ENCODE peak calls at places on chromosomes 16 and 17, in four cellular contexts. One of them, this sample, is unnamed. For H3K9me3, the result is how much of the 10 kb centered on the place peaks cover.

GRCh38 chr17:36221187-36221586 is 10.3 kb downstream of the CCL4L2 start:
- DNase-seq in stomach: no peak
- DNase-seq in CD8-positive, alpha-beta T cell: no peak
- DNase-seq in CD4-positive, CD25-positive, alpha-beta regulatory T cell: no peak
- DNase-seq in this sample: no peak

GRCh38 chr16:85554791-85555548 is 58.2 kb upstream of the GSE1 start:
- DNase-seq in CD4-positive, CD25-positive, alpha-beta regulatory T cell: peak
- DNase-seq in CD8-positive, alpha-beta T cell: peak
- DNase-seq in stomach: peak
- DNase-seq in this sample: peak

GRCh38 chr16:58063377-58064076 is 38.0 kb downstream of the MMP15 start:
- DNase-seq in CD4-positive, CD25-positive, alpha-beta regulatory T cell: no peak
- DNase-seq in CD8-positive, alpha-beta T cell: no peak
- DNase-seq in stomach: no peak
- DNase-seq in this sample: no peak

GRCh38 chr17:7136266-7136877 is 21.8 kb upstream of the ASGR2 start:
- DNase-seq in stomach: peak
- DNase-seq in CD4-positive, CD25-positive, alpha-beta regulatory T cell: peak
- DNase-seq in CD8-positive, alpha-beta T cell: peak
- DNase-seq in this sample: peak

GRCh38 chr17:45296003-45296832 is 20.6 kb downstream of the MAP3K14 start:
- DNase-seq in CD8-positive, alpha-beta T cell: no peak
- DNase-seq in stomach: no peak
- DNase-seq in CD4-positive, CD25-positive, alpha-beta regulatory T cell: no peak
- DNase-seq in this sample: no peak

GRCh38 chr17:37220609-37220953 is 155.2 kb upstream of the C17orf78 start:
- DNase-seq in CD8-positive, alpha-beta T cell: no peak
- DNase-seq in CD4-positive, CD25-positive, alpha-beta regulatory T cell: peak
- DNase-seq in stomach: no peak
- DNase-seq in this sample: no peak

GRCh38 chr16:17367932-17368331 is 102.8 kb downstream of the XYLT1 start:
- DNase-seq in CD4-positive, CD25-positive, alpha-beta regulatory T cell: no peak
- DNase-seq in CD8-positive, alpha-beta T cell: no peak
- DNase-seq in stomach: no peak
- DNase-seq in this sample: no peak

GRCh38 chr17:17628388-17629008 is 37.0 kb upstream of the PEMT start:
- DNase-seq in CD8-positive, alpha-beta T cell: no peak
- DNase-seq in stomach: peak
- DNase-seq in CD4-positive, CD25-positive, alpha-beta regulatory T cell: peak
- DNase-seq in this sample: no peak

GRCh38 chr17:49197346-49197998 is 12.9 kb downstream of the GNGT2 start:
- DNase-seq in stomach: no peak
- DNase-seq in CD4-positive, CD25-positive, alpha-beta regulatory T cell: no peak
- DNase-seq in CD8-positive, alpha-beta T cell: peak
- DNase-seq in this sample: no peak

GRCh38 chr17:59761385-59762021 is 54.0 kb downstream of the VMP1 start:
- DNase-seq in CD4-positive, CD25-positive, alpha-beta regulatory T cell: no peak
- DNase-seq in stomach: no peak
- DNase-seq in CD8-positive, alpha-beta T cell: no peak
- DNase-seq in this sample: no peak

GRCh38 chr17:75721463-75722011 is 278 bp downstream of the ITGB4 start:
- DNase-seq in stomach: peak
- DNase-seq in CD4-positive, CD25-positive, alpha-beta regulatory T cell: no peak
- DNase-seq in CD8-positive, alpha-beta T cell: no peak
- DNase-seq in this sample: no peak

GRCh38 chr16:586047-586644 is 3.7 kb upstream of the RAB40C start:
- DNase-seq in stomach: no peak
- DNase-seq in CD4-positive, CD25-positive, alpha-beta regulatory T cell: no peak
- DNase-seq in CD8-positive, alpha-beta T cell: no peak
- DNase-seq in this sample: no peak

GRCh38 chr16:4409081-4409932 is 7.1 kb downstream of the CORO7 start:
- DNase-seq in CD8-positive, alpha-beta T cell: no peak
- DNase-seq in CD4-positive, CD25-positive, alpha-beta regulatory T cell: no peak
- DNase-seq in stomach: no peak
- DNase-seq in this sample: no peak

GRCh38 chr16:1101573-1102332 is 5.7 kb upstream of the C1QTNF8 start:
- DNase-seq in CD8-positive, alpha-beta T cell: no peak
- DNase-seq in stomach: no peak
- DNase-seq in CD4-positive, CD25-positive, alpha-beta regulatory T cell: no peak
- DNase-seq in this sample: no peak

GRCh38 chr17:63785556-63785955 is 11.6 kb downstream of the DDX42 start:
- DNase-seq in stomach: no peak
- DNase-seq in CD8-positive, alpha-beta T cell: no peak
- DNase-seq in CD4-positive, CD25-positive, alpha-beta regulatory T cell: no peak
- DNase-seq in this sample: no peak

GRCh38 chr16:81593481-81593880 is 148.9 kb downstream of the CMIP start:
- DNase-seq in stomach: no peak
- DNase-seq in CD8-positive, alpha-beta T cell: no peak
- DNase-seq in CD4-positive, CD25-positive, alpha-beta regulatory T cell: no peak
- DNase-seq in this sample: no peak

GRCh38 chr17:78559749-78560368 is 17.3 kb downstream of the DNAH17 start:
- DNase-seq in CD8-positive, alpha-beta T cell: no peak
- DNase-seq in stomach: no peak
- DNase-seq in CD4-positive, CD25-positive, alpha-beta regulatory T cell: peak
- DNase-seq in this sample: no peak

GRCh38 chr16:89422905-89423630 is 67.3 kb downstream of the ANKRD11 start:
- DNase-seq in CD8-positive, alpha-beta T cell: peak
- DNase-seq in stomach: no peak
- DNase-seq in CD4-positive, CD25-positive, alpha-beta regulatory T cell: no peak
- DNase-seq in this sample: no peak

GRCh38 chr17:50550661-50551432 is 3.9 kb downstream of the SPATA20 start:
- DNase-seq in CD4-positive, CD25-positive, alpha-beta regulatory T cell: no peak
- DNase-seq in stomach: peak
- DNase-seq in CD8-positive, alpha-beta T cell: no peak
- DNase-seq in this sample: no peak

GRCh38 chr17:55710829-55711496 is 11.7 kb downstream of the TMEM100 start:
- DNase-seq in stomach: no peak
- DNase-seq in CD4-positive, CD25-positive, alpha-beta regulatory T cell: no peak
- DNase-seq in CD8-positive, alpha-beta T cell: no peak
- DNase-seq in this sample: no peak

GRCh38 chr16:51236583-51236982 is 85.5 kb upstream of the SALL1 start:
- DNase-seq in CD4-positive, CD25-positive, alpha-beta regulatory T cell: no peak
- DNase-seq in CD8-positive, alpha-beta T cell: no peak
- DNase-seq in stomach: no peak
- DNase-seq in this sample: no peak

GRCh38 chr17:49003557-49004511 is 6.6 kb downstream of the IGF2BP1 start:
- DNase-seq in stomach: no peak
- DNase-seq in CD8-positive, alpha-beta T cell: no peak
- DNase-seq in CD4-positive, CD25-positive, alpha-beta regulatory T cell: no peak
- DNase-seq in this sample: no peak

GRCh38 chr17:17137731-17138585 is 68.2 kb downstream of the PLD6 start:
- DNase-seq in stomach: peak
- DNase-seq in CD8-positive, alpha-beta T cell: no peak
- DNase-seq in CD4-positive, CD25-positive, alpha-beta regulatory T cell: no peak
- DNase-seq in this sample: no peak

GRCh38 chr17:1931759-1932579 is 93.2 kb downstream of the RTN4RL1 start:
- DNase-seq in CD8-positive, alpha-beta T cell: no peak
- DNase-seq in stomach: peak
- DNase-seq in CD4-positive, CD25-positive, alpha-beta regulatory T cell: no peak
- DNase-seq in this sample: no peak

DNA sequence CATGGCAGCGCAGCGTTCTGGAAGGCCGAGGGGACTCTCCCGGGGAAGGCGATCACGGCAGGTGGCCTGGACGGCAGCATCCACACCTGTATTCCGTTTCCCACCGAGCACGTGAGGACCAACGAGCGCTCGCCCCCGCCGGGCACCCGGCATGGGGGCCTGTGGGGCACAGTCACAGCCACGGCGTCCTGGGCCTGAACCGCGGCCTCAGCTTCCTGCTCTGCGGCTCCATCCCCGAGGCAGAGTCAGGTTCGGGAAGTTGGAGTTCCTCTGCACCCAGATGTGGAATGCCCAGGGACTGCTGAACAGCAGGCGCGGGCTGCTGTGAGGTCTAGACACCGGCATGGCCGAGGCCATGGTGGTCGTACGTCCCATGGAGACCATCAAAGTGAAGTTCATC is 1713.9 kb downstream of the TP53TG3F start:
- DNase-seq in CD8-positive, alpha-beta T cell: no peak
- DNase-seq in CD4-positive, CD25-positive, alpha-beta regulatory T cell: no peak
- DNase-seq in stomach: no peak
- DNase-seq in this sample: no peak
- H3K9me3 ChIP-seq in CD8-positive, alpha-beta T cell: under half
- H3K9me3 ChIP-seq in CD4-positive, CD25-positive, alpha-beta regulatory T cell: under half
- H3K9me3 ChIP-seq in stomach: under half
- H3K9me3 ChIP-seq in this sample: under half

DNA sequence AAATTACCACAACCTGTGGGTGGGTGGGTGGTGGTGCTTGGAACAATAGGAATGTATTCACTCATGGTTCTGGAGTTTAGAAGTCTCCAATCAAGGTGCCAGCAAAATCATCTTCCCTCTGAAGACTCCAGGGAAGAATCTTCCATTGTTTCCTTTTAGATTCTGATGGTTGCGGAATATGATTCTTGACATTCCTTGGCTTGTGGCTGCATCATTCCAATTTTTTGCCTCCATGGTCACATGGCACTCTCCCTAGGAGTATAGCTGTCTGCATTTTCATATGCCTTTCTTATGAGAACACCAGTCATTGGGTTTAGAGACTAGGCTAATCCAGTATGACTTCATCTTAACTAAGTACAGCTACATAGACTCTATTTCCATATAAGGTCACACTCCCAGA is 401.0 kb downstream of the HS3ST3B1 start:
- DNase-seq in CD8-positive, alpha-beta T cell: no peak
- DNase-seq in CD4-positive, CD25-positive, alpha-beta regulatory T cell: no peak
- DNase-seq in stomach: no peak
- DNase-seq in this sample: no peak
- H3K9me3 ChIP-seq in CD8-positive, alpha-beta T cell: under half
- H3K9me3 ChIP-seq in CD4-positive, CD25-positive, alpha-beta regulatory T cell: under half
- H3K9me3 ChIP-seq in stomach: under half
- H3K9me3 ChIP-seq in this sample: under half

GRCh38 chr16:3179651-3180050 is 8.4 kb upstream of the OR1F1 start:
- DNase-seq in stomach: no peak
- DNase-seq in CD4-positive, CD25-positive, alpha-beta regulatory T cell: no peak
- DNase-seq in CD8-positive, alpha-beta T cell: no peak
- DNase-seq in this sample: no peak
- H3K9me3 ChIP-seq in stomach: under half
- H3K9me3 ChIP-seq in CD4-positive, CD25-positive, alpha-beta regulatory T cell: under half
- H3K9me3 ChIP-seq in CD8-positive, alpha-beta T cell: under half
- H3K9me3 ChIP-seq in this sample: under half

GRCh38 chr17:61619953-61620352 is 28.9 kb upstream of the NACA2 start:
- DNase-seq in CD8-positive, alpha-beta T cell: no peak
- DNase-seq in CD4-positive, CD25-positive, alpha-beta regulatory T cell: no peak
- DNase-seq in stomach: no peak
- DNase-seq in this sample: no peak
- H3K9me3 ChIP-seq in CD8-positive, alpha-beta T cell: under half
- H3K9me3 ChIP-seq in CD4-positive, CD25-positive, alpha-beta regulatory T cell: under half
- H3K9me3 ChIP-seq in stomach: under half
- H3K9me3 ChIP-seq in this sample: under half

GRCh38 chr16:80230328-80231117 is 310.3 kb upstream of the DYNLRB2 start:
- DNase-seq in CD4-positive, CD25-positive, alpha-beta regulatory T cell: no peak
- DNase-seq in stomach: no peak
- DNase-seq in CD8-positive, alpha-beta T cell: no peak
- DNase-seq in this sample: no peak

GRCh38 chr16:80231888-80232287 is 308.9 kb upstream of the DYNLRB2 start:
- DNase-seq in stomach: no peak
- DNase-seq in CD4-positive, CD25-positive, alpha-beta regulatory T cell: no peak
- DNase-seq in CD8-positive, alpha-beta T cell: no peak
- DNase-seq in this sample: no peak

GRCh38 chr16:80231118-80231515 is 309.7 kb upstream of the DYNLRB2 start:
- DNase-seq in stomach: no peak
- DNase-seq in CD4-positive, CD25-positive, alpha-beta regulatory T cell: no peak
- DNase-seq in CD8-positive, alpha-beta T cell: no peak
- DNase-seq in this sample: no peak

GRCh38 chr16:80226499-80226898 is 314.3 kb upstream of the DYNLRB2 start:
- DNase-seq in CD8-positive, alpha-beta T cell: no peak
- DNase-seq in CD4-positive, CD25-positive, alpha-beta regulatory T cell: no peak
- DNase-seq in stomach: no peak
- DNase-seq in this sample: no peak
- H3K9me3 ChIP-seq in CD8-positive, alpha-beta T cell: under half
- H3K9me3 ChIP-seq in CD4-positive, CD25-positive, alpha-beta regulatory T cell: under half
- H3K9me3 ChIP-seq in stomach: under half
- H3K9me3 ChIP-seq in this sample: under half

GRCh38 chr16:71448274-71448866 is 6.5 kb upstream of the TLE7 start:
- DNase-seq in CD4-positive, CD25-positive, alpha-beta regulatory T cell: no peak
- DNase-seq in CD8-positive, alpha-beta T cell: no peak
- DNase-seq in stomach: no peak
- DNase-seq in this sample: no peak
- H3K9me3 ChIP-seq in CD4-positive, CD25-positive, alpha-beta regulatory T cell: half or more
- H3K9me3 ChIP-seq in CD8-positive, alpha-beta T cell: under half
- H3K9me3 ChIP-seq in stomach: half or more
- H3K9me3 ChIP-seq in this sample: under half

GRCh38 chr16:73447850-73448249 is 399.9 kb upstream of the ZFHX3 start:
- DNase-seq in CD4-positive, CD25-positive, alpha-beta regulatory T cell: no peak
- DNase-seq in CD8-positive, alpha-beta T cell: no peak
- DNase-seq in stomach: no peak
- DNase-seq in this sample: no peak

DNA sequence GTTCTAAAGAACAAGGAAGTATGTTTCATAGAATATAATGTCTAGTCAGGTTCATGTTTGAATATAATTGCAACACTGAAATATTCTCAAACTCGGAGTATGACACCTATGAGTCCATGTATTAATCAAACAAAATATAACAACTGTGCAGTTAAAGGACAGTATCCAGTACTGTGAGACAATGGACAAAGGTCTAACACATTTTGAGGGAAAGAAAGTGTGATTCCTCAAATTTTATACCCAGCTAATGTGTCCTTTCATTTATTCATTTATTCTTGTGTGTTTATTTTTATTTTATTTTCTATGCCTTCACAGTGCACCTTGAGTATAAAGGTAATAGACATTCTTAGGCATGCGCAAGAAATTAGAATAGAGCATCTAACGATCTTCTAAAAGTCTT is 401.0 kb upstream of the ZFHX3 start:
- DNase-seq in stomach: no peak
- DNase-seq in CD8-positive, alpha-beta T cell: no peak
- DNase-seq in CD4-positive, CD25-positive, alpha-beta regulatory T cell: no peak
- DNase-seq in this sample: no peak
- H3K9me3 ChIP-seq in stomach: under half
- H3K9me3 ChIP-seq in CD8-positive, alpha-beta T cell: under half
- H3K9me3 ChIP-seq in CD4-positive, CD25-positive, alpha-beta regulatory T cell: under half
- H3K9me3 ChIP-seq in this sample: under half

GRCh38 chr17:83196088-83196765 is 116.8 kb downstream of the METRNL start:
- DNase-seq in CD4-positive, CD25-positive, alpha-beta regulatory T cell: no peak
- DNase-seq in stomach: no peak
- DNase-seq in CD8-positive, alpha-beta T cell: no peak
- DNase-seq in this sample: no peak
- H3K9me3 ChIP-seq in CD4-positive, CD25-positive, alpha-beta regulatory T cell: under half
- H3K9me3 ChIP-seq in stomach: under half
- H3K9me3 ChIP-seq in CD8-positive, alpha-beta T cell: under half
- H3K9me3 ChIP-seq in this sample: under half